ENCODE peak calls at places on chromosomes 2 and 18, in six cellular contexts. One of them, this sample, is unnamed.

GRCh38 chr18:63553117-63553516 is 10.9 kb downstream of the SERPINB12 start:
- DNase-seq in right atrium auricular region: no peak
- DNase-seq in fibroblast of lung: peak
- DNase-seq in pancreas: no peak
- DNase-seq in keratinocyte: peak
- DNase-seq in BJ: peak
- DNase-seq in this sample: peak

GRCh38 chr2:145123606-145124005 is 603.7 kb upstream of the ZEB2 start:
- DNase-seq in BJ: no peak
- DNase-seq in fibroblast of lung: peak
- DNase-seq in keratinocyte: no peak
- DNase-seq in pancreas: peak
- DNase-seq in right atrium auricular region: no peak
- DNase-seq in this sample: peak

GRCh38 chr2:201327678-201328077 is 29.5 kb downstream of the FLACC1 start:
- DNase-seq in fibroblast of lung: no peak
- DNase-seq in BJ: no peak
- DNase-seq in right atrium auricular region: no peak
- DNase-seq in pancreas: no peak
- DNase-seq in keratinocyte: no peak
- DNase-seq in this sample: no peak

GRCh38 chr2:27138111-27138510 is 1.1 kb downstream of the PRR30 start:
- DNase-seq in fibroblast of lung: no peak
- DNase-seq in BJ: no peak
- DNase-seq in keratinocyte: no peak
- DNase-seq in right atrium auricular region: no peak
- DNase-seq in pancreas: no peak
- DNase-seq in this sample: no peak

GRCh38 chr18:11034816-11035215 is 114.6 kb downstream of the PIEZO2 start:
- DNase-seq in right atrium auricular region: no peak
- DNase-seq in keratinocyte: no peak
- DNase-seq in BJ: no peak
- DNase-seq in fibroblast of lung: peak
- DNase-seq in pancreas: no peak
- DNase-seq in this sample: peak

GRCh38 chr2:41873102-41873501 is 174.7 kb upstream of the PKDCC start:
- DNase-seq in right atrium auricular region: no peak
- DNase-seq in BJ: no peak
- DNase-seq in keratinocyte: no peak
- DNase-seq in fibroblast of lung: no peak
- DNase-seq in pancreas: no peak
- DNase-seq in this sample: no peak

GRCh38 chr18:41347057-41347456 is 608.0 kb upstream of the PIK3C3 start:
- DNase-seq in keratinocyte: no peak
- DNase-seq in fibroblast of lung: peak
- DNase-seq in BJ: peak
- DNase-seq in right atrium auricular region: no peak
- DNase-seq in pancreas: no peak
- DNase-seq in this sample: peak

GRCh38 chr18:77059294-77059916 is 73.2 kb downstream of the MBP start:
- DNase-seq in BJ: no peak
- DNase-seq in right atrium auricular region: no peak
- DNase-seq in keratinocyte: no peak
- DNase-seq in fibroblast of lung: peak
- DNase-seq in pancreas: no peak
- DNase-seq in this sample: peak

GRCh38 chr2:177161741-177162440 is 50.7 kb upstream of the HNRNPA3 start:
- DNase-seq in fibroblast of lung: peak
- DNase-seq in right atrium auricular region: no peak
- DNase-seq in BJ: no peak
- DNase-seq in pancreas: no peak
- DNase-seq in keratinocyte: no peak
- DNase-seq in this sample: peak

GRCh38 chr18:25231327-25231691 is 120.7 kb downstream of the ZNF521 start:
- DNase-seq in BJ: no peak
- DNase-seq in right atrium auricular region: peak
- DNase-seq in pancreas: no peak
- DNase-seq in keratinocyte: no peak
- DNase-seq in fibroblast of lung: no peak
- DNase-seq in this sample: no peak
- H3K4me3 ChIP-seq in BJ: no peak
- H3K4me3 ChIP-seq in right atrium auricular region: no peak
- H3K4me3 ChIP-seq in pancreas: no peak
- H3K4me3 ChIP-seq in keratinocyte: no peak
- H3K4me3 ChIP-seq in fibroblast of lung: peak
- H3K4me3 ChIP-seq in this sample: no peak

GRCh38 chr2:119255760-119256573 is 32.3 kb downstream of the STEAP3 start:
- DNase-seq in keratinocyte: peak
- DNase-seq in pancreas: no peak
- DNase-seq in right atrium auricular region: no peak
- DNase-seq in fibroblast of lung: peak
- DNase-seq in BJ: peak
- DNase-seq in this sample: peak
- H3K4me3 ChIP-seq in keratinocyte: no peak
- H3K4me3 ChIP-seq in pancreas: no peak
- H3K4me3 ChIP-seq in right atrium auricular region: no peak
- H3K4me3 ChIP-seq in fibroblast of lung: no peak
- H3K4me3 ChIP-seq in BJ: no peak
- H3K4me3 ChIP-seq in this sample: no peak

DNA sequence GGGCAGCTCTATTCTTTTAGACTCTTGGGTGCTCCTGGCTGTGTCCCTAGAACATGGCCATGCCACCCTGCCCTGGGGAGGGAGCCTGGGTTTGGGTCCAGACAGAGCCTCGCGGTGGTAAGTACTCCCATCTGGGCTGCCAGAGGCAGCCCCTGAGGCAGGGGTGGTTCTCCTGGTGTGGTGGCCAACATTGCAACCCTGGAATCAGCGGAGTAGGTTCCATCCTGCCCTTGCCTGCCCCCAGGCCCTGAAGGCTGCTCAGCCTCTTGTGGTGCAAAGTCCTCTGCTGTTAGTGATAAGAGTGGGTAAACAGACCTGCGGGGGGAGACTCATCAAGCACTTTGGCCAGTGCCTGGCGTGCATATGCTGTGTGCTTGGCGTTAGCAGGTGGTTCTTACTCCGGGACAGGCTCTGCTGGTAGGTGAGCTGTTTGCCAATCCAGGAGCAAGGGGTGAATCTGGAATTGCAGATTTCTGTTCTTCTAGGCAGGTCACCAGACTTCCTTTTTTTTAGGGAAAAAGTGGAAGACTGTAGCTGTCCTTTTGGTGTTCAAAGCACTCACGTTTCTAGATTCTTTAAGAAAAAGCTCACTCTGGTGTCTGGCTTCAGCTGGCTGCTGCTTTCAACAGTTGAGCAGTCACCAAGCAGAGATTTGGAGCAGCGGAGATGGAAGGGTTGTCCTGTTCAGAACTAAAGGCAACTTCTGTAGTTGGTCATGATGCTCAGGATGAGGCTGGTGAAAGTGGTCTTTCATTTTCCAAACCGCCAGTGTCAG is 3.2 kb downstream of the CNNM3 start:
- DNase-seq in right atrium auricular region: no peak
- DNase-seq in fibroblast of lung: no peak
- DNase-seq in BJ: no peak
- DNase-seq in pancreas: peak
- DNase-seq in keratinocyte: no peak
- DNase-seq in this sample: no peak
- H3K4me3 ChIP-seq in right atrium auricular region: no peak
- H3K4me3 ChIP-seq in fibroblast of lung: no peak
- H3K4me3 ChIP-seq in BJ: no peak
- H3K4me3 ChIP-seq in pancreas: no peak
- H3K4me3 ChIP-seq in keratinocyte: no peak
- H3K4me3 ChIP-seq in this sample: no peak

DNA sequence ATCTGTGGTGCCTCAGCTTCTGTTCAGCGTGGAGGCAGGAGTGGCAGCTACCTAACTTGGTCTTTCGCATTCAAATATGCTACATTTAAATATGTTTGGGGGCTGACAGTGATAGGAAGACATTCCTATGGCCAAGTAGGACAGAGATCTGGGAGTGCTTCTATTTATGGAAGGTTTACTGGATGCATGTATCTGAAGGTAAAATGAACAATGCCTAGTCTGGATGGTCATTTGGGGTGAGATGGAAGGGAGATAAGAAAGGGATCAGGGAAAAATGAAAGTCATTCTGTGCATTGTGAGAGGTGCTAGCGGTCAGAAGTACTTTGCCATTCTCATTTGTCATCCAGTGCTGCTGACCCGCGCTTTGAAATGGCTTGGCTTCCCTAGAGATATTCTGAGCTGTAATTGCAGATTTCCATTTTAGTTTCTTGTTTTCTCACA is 300.9 kb upstream of the FBXO11 start:
- DNase-seq in keratinocyte: no peak
- DNase-seq in BJ: no peak
- DNase-seq in right atrium auricular region: no peak
- DNase-seq in pancreas: no peak
- DNase-seq in fibroblast of lung: no peak
- DNase-seq in this sample: no peak
- H3K4me3 ChIP-seq in keratinocyte: no peak
- H3K4me3 ChIP-seq in BJ: no peak
- H3K4me3 ChIP-seq in right atrium auricular region: no peak
- H3K4me3 ChIP-seq in pancreas: no peak
- H3K4me3 ChIP-seq in fibroblast of lung: no peak
- H3K4me3 ChIP-seq in this sample: no peak

GRCh38 chr18:49038423-49038822 is 87.7 kb upstream of the SMAD7 start:
- DNase-seq in right atrium auricular region: no peak
- DNase-seq in fibroblast of lung: peak
- DNase-seq in BJ: no peak
- DNase-seq in pancreas: no peak
- DNase-seq in keratinocyte: no peak
- DNase-seq in this sample: no peak
- H3K4me3 ChIP-seq in right atrium auricular region: no peak
- H3K4me3 ChIP-seq in fibroblast of lung: no peak
- H3K4me3 ChIP-seq in BJ: no peak
- H3K4me3 ChIP-seq in pancreas: no peak
- H3K4me3 ChIP-seq in keratinocyte: no peak
- H3K4me3 ChIP-seq in this sample: no peak

GRCh38 chr2:38148501-38148900 is 72.5 kb upstream of the CYP1B1 start:
- DNase-seq in right atrium auricular region: no peak
- DNase-seq in keratinocyte: no peak
- DNase-seq in fibroblast of lung: peak
- DNase-seq in BJ: no peak
- DNase-seq in pancreas: no peak
- DNase-seq in this sample: peak

GRCh38 chr2:38146917-38147307 is 71.0 kb upstream of the CYP1B1 start:
- DNase-seq in fibroblast of lung: peak
- DNase-seq in keratinocyte: peak
- DNase-seq in right atrium auricular region: no peak
- DNase-seq in pancreas: no peak
- DNase-seq in BJ: peak
- DNase-seq in this sample: peak

GRCh38 chr2:38145226-38145625 is 69.3 kb upstream of the CYP1B1 start:
- DNase-seq in keratinocyte: no peak
- DNase-seq in BJ: no peak
- DNase-seq in fibroblast of lung: no peak
- DNase-seq in right atrium auricular region: no peak
- DNase-seq in pancreas: no peak
- DNase-seq in this sample: no peak

GRCh38 chr2:38147333-38148121 is 71.6 kb upstream of the CYP1B1 start:
- DNase-seq in BJ: no peak
- DNase-seq in keratinocyte: no peak
- DNase-seq in pancreas: no peak
- DNase-seq in right atrium auricular region: no peak
- DNase-seq in fibroblast of lung: no peak
- DNase-seq in this sample: peak

DNA sequence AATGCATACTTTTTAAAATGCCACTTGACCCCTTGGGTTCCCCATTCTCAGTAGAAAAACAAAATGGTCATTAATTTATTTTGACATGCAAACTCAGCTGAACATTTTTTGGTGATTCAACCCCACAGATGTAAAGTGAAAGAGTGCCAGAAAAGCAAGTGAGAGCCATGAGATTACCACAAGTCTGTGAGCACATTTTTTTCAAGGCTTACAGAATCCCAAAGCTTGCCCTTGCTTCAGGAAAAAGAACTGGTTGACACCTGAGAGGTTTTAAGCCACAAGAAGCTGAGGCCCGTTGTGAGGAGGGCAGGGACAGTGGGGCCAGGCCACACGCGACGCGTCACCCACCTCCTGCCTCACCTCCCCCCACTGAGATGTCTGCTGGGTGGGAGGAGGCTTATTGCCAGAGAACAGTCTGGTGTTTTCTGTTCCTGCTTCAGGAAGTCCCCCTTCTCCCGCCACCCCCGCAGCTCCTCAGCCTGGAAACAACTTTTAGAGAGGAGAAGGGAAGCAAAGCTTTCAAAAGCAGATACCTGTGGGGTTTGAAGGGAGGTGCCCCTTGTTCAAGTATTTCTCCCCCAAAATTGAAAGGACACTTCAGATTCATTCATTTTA is 70.5 kb upstream of the CYP1B1 start:
- DNase-seq in keratinocyte: no peak
- DNase-seq in right atrium auricular region: no peak
- DNase-seq in fibroblast of lung: peak
- DNase-seq in BJ: peak
- DNase-seq in pancreas: no peak
- DNase-seq in this sample: peak
- H3K4me3 ChIP-seq in keratinocyte: no peak
- H3K4me3 ChIP-seq in right atrium auricular region: no peak
- H3K4me3 ChIP-seq in fibroblast of lung: peak
- H3K4me3 ChIP-seq in BJ: no peak
- H3K4me3 ChIP-seq in pancreas: no peak
- H3K4me3 ChIP-seq in this sample: peak